ENCODE peak calls at places on chromosome 13, in nine cellular contexts. U is A673; F is stomach; K is hepatocyte; L is effector memory CD4-positive, alpha-beta T cell; Y is endothelial cell of umbilical vein; N is tibial nerve; Q is CD4-positive, alpha-beta memory T cell; C is cardiac muscle cell. E is an unnamed sample.

GRCh38 chr13:106680796-106681482 is 113.0 kb upstream of the ARGLU1 start:
- DNase-seq in K (no peak), C (no peak), N (no peak), Q (no peak), F (no peak), U (no peak), Y (peak; percentile 81), L (no peak), E (no peak)

GRCh38 chr13:54980651-54981050 is 1952.0 kb downstream of the OLFM4 start:
- DNase-seq in N (no peak), K (no peak), F (no peak), C (no peak), L (no peak), U (peak; percentile 62), Y (no peak), Q (no peak), E (no peak)

GRCh38 chr13:64912141-64912540 is 2318.0 kb downstream of the PCDH9 start:
- DNase-seq in N (no peak), C (peak; percentile 72), L (no peak), Y (peak; percentile 67), U (peak; percentile 28), Q (no peak), K (no peak), F (no peak), E (no peak)

GRCh38 chr13:43146400-43146799 is 123.0 kb downstream of the DNAJC15 start:
- DNase-seq in Q (no peak), N (no peak), C (no peak), Y (no peak), K (no peak), F (no peak), U (no peak), L (no peak), E (no peak)

GRCh38 chr13:71240906-71241305 is 626.1 kb downstream of the DACH1 start:
- DNase-seq in Y (peak; percentile 68), K (peak; percentile 24), U (peak; percentile 9), N (no peak), C (peak; percentile 32), Q (no peak), L (no peak), F (no peak), E (no peak)

GRCh38 chr13:29905845-29906244 is 55.4 kb upstream of the UBL3 start:
- DNase-seq in U (peak; percentile 40), N (no peak), C (peak; percentile 70), F (peak; percentile 71), Q (no peak), L (no peak), Y (peak; percentile 3), K (peak; percentile 73), E (no peak)

GRCh38 chr13:23715762-23716235 is 145.6 kb downstream of the TNFRSF19 start:
- DNase-seq in Y (no peak), F (peak; percentile 60), Q (no peak), N (no peak), U (peak; percentile 38), K (peak; percentile 31), L (no peak), C (no peak), E (no peak)

GRCh38 chr13:110474713-110475112 is 86.8 kb downstream of the RAB20 start:
- DNase-seq in Y (no peak), Q (no peak), U (no peak), K (no peak), C (no peak), L (no peak), F (no peak), N (no peak), E (no peak)

GRCh38 chr13:23621316-23621645 is 51.1 kb downstream of the TNFRSF19 start:
- DNase-seq in L (no peak), Y (no peak), F (no peak), N (no peak), Q (no peak), K (peak; percentile 80), C (no peak), U (no peak), E (no peak)

GRCh38 chr13:105541565-105541964 is 993.9 kb downstream of the EFNB2 start:
- DNase-seq in F (no peak), U (no peak), Y (no peak), Q (no peak), L (no peak), C (no peak), N (no peak), K (no peak), E (no peak)
- H3K9me3 ChIP-seq in F (no peaks in the 10 kb centered on the region), U (no peaks in the 10 kb centered on the region), Y (no peaks in the 10 kb centered on the region), Q (no peaks in the 10 kb centered on the region), L (no peaks in the 10 kb centered on the region), C (no peaks in the 10 kb centered on the region), N (no peaks in the 10 kb centered on the region), K (no peaks in the 10 kb centered on the region), E (no peaks in the 10 kb centered on the region)

DNA sequence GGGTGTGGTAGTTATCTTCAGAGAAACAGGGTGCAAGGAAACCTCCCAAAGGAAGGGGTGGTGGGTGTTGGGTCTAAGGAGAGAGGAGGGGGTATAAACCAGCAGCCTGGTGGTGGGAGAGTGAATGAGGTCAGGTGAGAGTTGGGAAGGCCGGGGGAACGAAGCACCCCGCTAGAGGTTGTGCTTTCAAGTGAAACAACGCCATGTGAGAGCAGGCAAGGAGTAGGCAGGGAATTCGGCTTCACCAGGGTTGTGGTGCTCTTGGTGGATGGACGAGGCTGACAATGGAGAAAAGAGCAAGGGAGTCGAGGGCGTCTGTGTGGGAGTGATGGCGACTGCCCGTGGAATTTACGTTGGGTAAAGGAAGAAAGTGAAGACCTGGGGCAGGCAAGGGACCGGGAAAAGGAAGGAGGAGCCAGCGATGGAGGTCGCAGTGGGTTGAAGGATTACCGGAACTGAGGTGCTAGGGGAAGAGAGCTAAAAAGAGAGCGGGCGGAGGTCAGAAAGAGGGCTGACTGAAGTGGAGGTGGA is 2.1 kb upstream of the MLNR start:
- DNase-seq in N (no peak), C (no peak), U (no peak), Q (no peak), F (no peak), Y (no peak), K (no peak), L (no peak), E (no peak)
- H3K4me3 ChIP-seq in N (no peak overlapping the region), C (no peak overlapping the region), U (no peak overlapping the region), Q (no peak overlapping the region), F (no peak overlapping the region), Y (no peak overlapping the region), K (no peak overlapping the region), L (no peak overlapping the region), E (no peak overlapping the region)

DNA sequence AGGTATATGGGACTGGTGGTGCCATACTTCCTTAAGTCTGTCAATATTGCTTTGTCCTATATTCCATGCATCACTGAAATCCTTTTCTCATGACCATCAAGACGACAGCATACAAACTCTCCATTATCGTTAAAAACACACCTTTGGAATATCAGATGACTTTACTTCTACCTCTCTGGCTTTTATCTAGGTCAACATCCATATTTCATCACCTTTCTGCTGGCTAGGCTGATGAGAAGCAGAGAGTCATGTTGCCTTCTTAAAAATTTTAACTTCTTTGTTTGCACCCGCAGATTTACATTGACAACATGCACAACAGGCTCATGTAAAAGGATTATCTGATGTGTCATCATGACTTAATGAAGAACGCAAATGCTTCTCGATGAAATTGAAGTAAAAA is 771.4 kb downstream of the OLFM4 start:
- DNase-seq in K (no peak), Y (no peak), L (no peak), U (peak; percentile 2), F (no peak), Q (no peak), N (no peak), C (no peak), E (no peak)
- H3K9me3 ChIP-seq in K (no peaks in the 10 kb centered on the region), Y (peaks cover 4% of the 10 kb centered on the region), L (no peaks in the 10 kb centered on the region), U (no peaks in the 10 kb centered on the region), F (no peaks in the 10 kb centered on the region), Q (no peaks in the 10 kb centered on the region), N (no peaks in the 10 kb centered on the region), C (no peaks in the 10 kb centered on the region), E (no peaks in the 10 kb centered on the region)

DNA sequence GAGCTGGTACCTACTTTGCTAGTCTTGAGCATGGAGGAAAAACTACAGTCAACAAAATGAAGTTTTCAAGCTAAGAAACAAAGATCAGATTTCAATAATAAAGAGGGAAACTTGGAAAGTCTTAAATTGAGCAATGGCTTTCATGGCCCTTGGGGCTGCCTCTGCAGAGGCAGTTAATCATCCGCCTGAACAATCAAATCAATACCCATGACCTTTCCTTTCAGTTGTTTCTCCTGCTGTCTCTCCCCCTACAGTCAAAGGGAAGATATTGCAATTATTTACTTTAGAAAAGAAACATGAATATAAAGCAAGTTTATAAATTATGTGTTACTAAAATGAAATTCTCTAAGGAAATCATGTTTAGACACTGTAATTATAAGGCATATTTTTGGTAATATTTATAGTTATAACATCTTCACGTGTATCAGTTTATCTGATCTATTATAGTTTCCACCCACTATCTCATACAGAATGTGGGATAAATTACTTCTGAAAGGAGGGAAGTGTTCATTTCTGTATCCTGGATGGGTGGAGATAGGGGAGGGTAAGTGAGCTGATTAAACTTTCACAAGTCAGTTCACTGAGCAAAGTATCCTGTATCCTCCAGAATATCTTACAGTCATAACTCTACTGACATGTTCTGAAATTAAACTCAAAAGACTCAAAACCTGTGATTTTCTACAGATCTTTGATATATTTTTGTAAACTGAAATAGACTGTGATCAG is 72.4 kb upstream of the TSC22D1 start:
- DNase-seq in L (no peak), Y (peak; percentile 3), F (no peak), U (peak; percentile 37), K (peak; percentile 16), C (peak; percentile 22), N (no peak), Q (peak; percentile 4), E (no peak)
- H3K4me3 ChIP-seq in L (no peak overlapping the region), Y (no peak overlapping the region), F (no peak overlapping the region), U (no peak overlapping the region), K (no peak overlapping the region), C (no peak overlapping the region), N (no peak overlapping the region), Q (no peak overlapping the region), E (no peak overlapping the region)

GRCh38 chr13:112143753-112144615 is 77.0 kb downstream of the SOX1 start:
- DNase-seq in N (no peak), K (no peak), L (no peak), Q (no peak), Y (no peak), U (no peak), C (no peak), F (peak; percentile 20), E (no peak)

GRCh38 chr13:112142401-112142930 is 75.5 kb downstream of the SOX1 start:
- DNase-seq in C (no peak), U (no peak), F (peak; percentile 19), L (no peak), K (no peak), N (no peak), Q (no peak), Y (no peak), E (no peak)

GRCh38 chr13:112141643-112142400 is 74.9 kb downstream of the SOX1 start:
- DNase-seq in N (no peak), L (no peak), C (no peak), U (no peak), F (peak; percentile 14), Y (no peak), K (no peak), Q (no peak), E (no peak)

GRCh38 chr13:112144616-112145220 is 77.8 kb downstream of the SOX1 start:
- DNase-seq in C (no peak), U (no peak), N (no peak), L (no peak), K (no peak), Y (no peak), F (no peak), Q (no peak), E (no peak)

GRCh38 chr13:112143046-112143752 is 76.2 kb downstream of the SOX1 start:
- DNase-seq in Y (no peak), L (no peak), Q (no peak), K (no peak), U (no peak), N (no peak), F (peak; percentile 23), C (no peak), E (no peak)
- H3K9me3 ChIP-seq in Y (peaks cover 3% of the 10 kb centered on the region), L (no peaks in the 10 kb centered on the region), Q (no peaks in the 10 kb centered on the region), K (no peaks in the 10 kb centered on the region), U (no peaks in the 10 kb centered on the region), N (no peaks in the 10 kb centered on the region), F (no peaks in the 10 kb centered on the region), C (no peaks in the 10 kb centered on the region), E (no peaks in the 10 kb centered on the region)

E was measured in CD8-positive, alpha-beta memory T cell.